ENCODE peak calls at places on chromosomes 11 and 22, in six cellular contexts. P is NCI-H69; C is spleen; B is effector CD4-positive, alpha-beta T cell; N is activated CD4-positive, alpha-beta T cell treated with anti-CD3 and anti-CD28 coated beads for 48 hours; G is tibial nerve. Z is an unnamed sample.

GRCh38 chr11:95200781-95201457 is 30.1 kb downstream of the SESN3 start:
- DNase-seq in N (no peak), G (no peak), C (no peak), P (no peak), B (no peak), Z (no peak)

GRCh38 chr11:111764621-111765020 is 1.6 kb downstream of the PPP2R1B start:
- DNase-seq in B (no peak), C (no peak), P (no peak), N (no peak), G (no peak), Z (no peak)

GRCh38 chr22:44943701-44944324 is 66.0 kb downstream of the PHF21B start:
- DNase-seq in P (no peak), N (no peak), C (no peak), G (no peak), B (no peak), Z (no peak)

GRCh38 chr11:63490551-63491239 is at the start of gene PLAAT5:
- DNase-seq in P (no peak), N (peak; percentile 26), C (peak; percentile 83), G (no peak), B (no peak), Z (no peak)

GRCh38 chr11:112320668-112321067 is 60.0 kb upstream of the PLET1 start:
- DNase-seq in P (peak; percentile 68), G (peak; percentile 51), N (no peak), C (no peak), B (no peak), Z (no peak)

GRCh38 chr11:13461291-13461690 is 1.7 kb downstream of the BTBD10 start:
- DNase-seq in B (no peak), C (no peak), G (no peak), N (no peak), P (no peak), Z (no peak)

GRCh38 chr11:119481667-119482400 is 58.9 kb upstream of the THY1 start:
- DNase-seq in B (no peak), P (no peak), C (peak; percentile 64), G (no peak), N (no peak), Z (no peak)

GRCh38 chr11:71372693-71373657 is 75.2 kb downstream of the DHCR7 start:
- DNase-seq in G (no peak), P (peak; percentile 14), C (no peak), B (no peak), N (no peak), Z (no peak)

GRCh38 chr11:2099523-2100316 is 39.5 kb downstream of the IGF2 start:
- DNase-seq in N (no peak), G (no peak), P (peak; percentile 82), C (peak; percentile 61), B (no peak), Z (no peak)